ENCODE peak calls at places on chromosomes 7 and 10, in seven cellular contexts. S is NB4, A is tibial nerve, L is foreskin fibroblast, M is tibial artery, V is heart left ventricle, B is esophagus squamous epithelium. P is an unnamed sample.

GRCh38 chr10:35005868-35006267 is 84.3 kb downstream of the CUL2 start:
- DNase-seq in S (peak), A (no peak), L (peak), M (no peak), V (no peak), B (no peak), P (peak)

GRCh38 chr7:907158-907980 is 31.0 kb downstream of the GET4 start:
- DNase-seq in S (no peak), A (peak), L (no peak), M (peak), V (peak), B (no peak), P (no peak)

GRCh38 chr10:31853629-31854028 is 75.0 kb downstream of the ARHGAP12 start:
- DNase-seq in S (no peak), A (no peak), L (no peak), M (no peak), V (no peak), B (no peak), P (no peak)

GRCh38 chr10:17599089-17599488 is 18.1 kb downstream of the HACD1 start:
- DNase-seq in S (peak), A (no peak), L (no peak), M (no peak), V (no peak), B (no peak), P (peak)

GRCh38 chr7:28748934-28749584 is 209.1 kb downstream of the TRIL start:
- DNase-seq in S (peak), A (no peak), L (peak), M (peak), V (peak), B (no peak), P (no peak)

GRCh38 chr7:107043916-107044346 is 574 bp upstream of the PRKAR2B start:
- DNase-seq in S (no peak), A (no peak), L (no peak), M (no peak), V (no peak), B (no peak), P (no peak)

GRCh38 chr10:128018236-128018635 is 108.0 kb downstream of the MKI67 start:
- DNase-seq in S (no peak), A (no peak), L (no peak), M (no peak), V (no peak), B (no peak), P (no peak)

GRCh38 chr10:14450041-14450491 is 119.3 kb upstream of the FRMD4A start:
- DNase-seq in S (no peak), A (no peak), L (no peak), M (no peak), V (peak), B (no peak), P (no peak)

GRCh38 chr10:58044072-58044471 is 223.6 kb downstream of the IPMK start:
- DNase-seq in S (no peak), A (no peak), L (peak), M (no peak), V (no peak), B (no peak), P (no peak)

GRCh38 chr10:26367771-26368170 is 70.4 kb upstream of the APBB1IP start:
- DNase-seq in S (peak), A (no peak), L (no peak), M (no peak), V (no peak), B (no peak), P (peak)

GRCh38 chr7:96236198-96237039 is 85.5 kb downstream of the SLC25A13 start:
- DNase-seq in S (peak), A (peak), L (peak), M (peak), V (peak), B (no peak), P (peak)

GRCh38 chr10:96257944-96258343 is 13.4 kb downstream of the BLNK start:
- DNase-seq in S (no peak), A (peak), L (no peak), M (peak), V (peak), B (no peak), P (no peak)

GRCh38 chr10:35906155-35906554 is 264.1 kb upstream of the FZD8 start:
- DNase-seq in S (no peak), A (no peak), L (no peak), M (no peak), V (no peak), B (no peak), P (no peak)

GRCh38 chr7:73701357-73701995 is 18.0 kb downstream of the STX1A start:
- DNase-seq in S (peak), A (no peak), L (peak), M (no peak), V (no peak), B (no peak), P (no peak)

GRCh38 chr10:102714621-102715455 is at the start of gene SFXN2:
- DNase-seq in S (peak), A (no peak), L (no peak), M (peak), V (peak), B (no peak), P (no peak)

GRCh38 chr10:49791100-49791499 is 29.0 kb upstream of the OGDHL start:
- DNase-seq in S (no peak), A (no peak), L (no peak), M (no peak), V (no peak), B (no peak), P (no peak)

GRCh38 chr7:89554209-89554608 is 600.1 kb upstream of the STEAP1 start:
- DNase-seq in S (no peak), A (no peak), L (no peak), M (no peak), V (no peak), B (no peak), P (no peak)

GRCh38 chr7:84247591-84247990 is 53.0 kb upstream of the SEMA3A start:
- DNase-seq in S (no peak), A (no peak), L (no peak), M (no peak), V (no peak), B (no peak), P (no peak)

GRCh38 chr10:125023269-125023668 is 81.3 kb downstream of the ZRANB1 start:
- DNase-seq in S (no peak), A (no peak), L (no peak), M (no peak), V (peak), B (no peak), P (no peak)

GRCh38 chr10:124296813-124297788 is 121.6 kb downstream of the OAT start:
- DNase-seq in S (no peak), A (no peak), L (no peak), M (no peak), V (no peak), B (no peak), P (no peak)

GRCh38 chr7:151315038-151315655 is 26.5 kb upstream of the NUB1 start:
- DNase-seq in S (peak), A (peak), L (peak), M (peak), V (peak), B (no peak), P (peak)

GRCh38 chr7:158865462-158865922 is 9.1 kb downstream of the DYNC2I1 start:
- DNase-seq in S (peak), A (no peak), L (peak), M (no peak), V (no peak), B (no peak), P (no peak)

GRCh38 chr10:13526952-13527863 is 1.6 kb downstream of the BEND7 start:
- DNase-seq in S (no peak), A (no peak), L (peak), M (no peak), V (no peak), B (no peak), P (peak)

GRCh38 chr7:104550362-104550761 is 222.0 kb downstream of the LHFPL3 start:
- DNase-seq in S (no peak), A (peak), L (no peak), M (no peak), V (no peak), B (no peak), P (no peak)

GRCh38 chr10:73875139-73875475 is 752 bp upstream of the CAMK2G start:
- DNase-seq in S (no peak), A (no peak), L (no peak), M (no peak), V (no peak), B (no peak), P (no peak)

GRCh38 chr7:12929416-12930140 is 242.1 kb downstream of the ARL4A start:
- DNase-seq in S (no peak), A (no peak), L (no peak), M (no peak), V (no peak), B (no peak), P (no peak)

GRCh38 chr7:128167316-128167691 is 73.8 kb upstream of the LEP start:
- DNase-seq in S (peak), A (no peak), L (peak), M (no peak), V (no peak), B (no peak), P (peak)

GRCh38 chr7:21191317-21192073 is 236.4 kb upstream of the SP4 start:
- DNase-seq in S (no peak), A (no peak), L (no peak), M (no peak), V (no peak), B (no peak), P (no peak)

GRCh38 chr7:14286036-14286435 is 296.6 kb upstream of the ETV1 start:
- DNase-seq in S (no peak), A (no peak), L (no peak), M (no peak), V (no peak), B (no peak), P (no peak)

GRCh38 chr7:14381306-14381705 is 391.8 kb upstream of the ETV1 start:
- DNase-seq in S (no peak), A (no peak), L (peak), M (no peak), V (no peak), B (no peak), P (peak)

GRCh38 chr7:40003586-40003985 is 53.5 kb downstream of the CDK13 start:
- DNase-seq in S (no peak), A (no peak), L (no peak), M (no peak), V (no peak), B (no peak), P (no peak)

GRCh38 chr7:95213809-95214492 is 110.4 kb downstream of the PON1 start:
- DNase-seq in S (no peak), A (peak), L (peak), M (peak), V (peak), B (no peak), P (peak)

GRCh38 chr10:124568858-124569622 is 107.4 kb downstream of the LHPP start:
- DNase-seq in S (peak), A (no peak), L (no peak), M (no peak), V (peak), B (no peak), P (no peak)

GRCh38 chr10:79320785-79321493 is 26.3 kb upstream of the PPIF start:
- DNase-seq in S (peak), A (no peak), L (peak), M (no peak), V (peak), B (no peak), P (no peak)

GRCh38 chr10:119370972-119371703 is 163.8 kb downstream of the GRK5 start:
- DNase-seq in S (no peak), A (peak), L (peak), M (peak), V (peak), B (no peak), P (no peak)

GRCh38 chr7:13115157-13115772 is 427.8 kb downstream of the ARL4A start:
- DNase-seq in S (no peak), A (no peak), L (no peak), M (no peak), V (no peak), B (no peak), P (no peak)

GRCh38 chr7:81159402-81159801 is 240.6 kb upstream of the SEMA3C start:
- DNase-seq in S (peak), A (no peak), L (peak), M (no peak), V (no peak), B (no peak), P (no peak)

GRCh38 chr7:129434846-129435318 is 650 bp downstream of the STRIP2 start:
- DNase-seq in S (peak), A (no peak), L (peak), M (no peak), V (no peak), B (no peak), P (no peak)

GRCh38 chr7:2978403-2978802 is 65.3 kb downstream of the CARD11 start:
- DNase-seq in S (peak), A (peak), L (no peak), M (no peak), V (peak), B (no peak), P (no peak)

GRCh38 chr7:101590663-101591435 is 38.2 kb downstream of the MYL10 start:
- DNase-seq in S (no peak), A (no peak), L (no peak), M (no peak), V (no peak), B (no peak), P (no peak)

GRCh38 chr7:101588131-101588935 is 40.8 kb downstream of the MYL10 start:
- DNase-seq in S (no peak), A (no peak), L (no peak), M (no peak), V (no peak), B (no peak), P (no peak)

GRCh38 chr7:101586971-101587370 is 42.1 kb downstream of the MYL10 start:
- DNase-seq in S (no peak), A (no peak), L (no peak), M (no peak), V (no peak), B (no peak), P (no peak)

GRCh38 chr7:101589976-101590662 is 39.0 kb downstream of the MYL10 start:
- DNase-seq in S (no peak), A (no peak), L (no peak), M (no peak), V (no peak), B (no peak), P (no peak)

DNA sequence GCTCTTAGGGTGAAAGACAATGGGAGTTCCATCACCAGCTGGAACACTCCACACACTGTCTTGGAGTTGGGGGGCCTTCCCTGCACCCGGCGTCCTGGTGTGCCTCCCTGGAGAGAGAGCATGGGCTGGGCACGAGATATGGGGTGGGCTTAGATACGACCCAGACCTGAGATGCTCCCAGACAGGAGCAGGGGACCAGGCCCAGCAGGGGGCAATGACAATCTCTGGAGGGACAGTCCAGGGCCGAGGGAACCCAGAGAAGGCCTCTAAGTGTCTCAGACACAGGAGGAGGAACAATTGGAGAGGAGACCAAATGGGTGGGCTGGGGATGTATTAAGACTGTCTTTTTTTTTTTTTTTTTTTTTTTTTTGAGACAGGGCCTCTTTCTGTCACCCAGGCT is 40.0 kb downstream of the MYL10 start:
- DNase-seq in S (no peak), A (no peak), L (no peak), M (no peak), V (no peak), B (no peak), P (no peak)
- TF ChIP-seq CTCF in S (no peak), A (no peak), L (no peak), M (no peak), V (no peak), B (no peak), P (no peak)

GRCh38 chr10:23037561-23037960 is 57.8 kb upstream of the MSRB2 start:
- DNase-seq in S (no peak), A (no peak), L (no peak), M (no peak), V (no peak), B (no peak), P (no peak)
- H3K4me3 ChIP-seq in S (no peak), A (no peak), L (no peak), M (no peak), V (no peak), B (no peak), P (no peak)

GRCh38 chr10:121498071-121498470 is 100.2 kb downstream of the FGFR2 start:
- DNase-seq in S (no peak), A (no peak), L (no peak), M (no peak), V (no peak), B (no peak), P (no peak)
- TF ChIP-seq CTCF in S (no peak), A (no peak), L (no peak), M (no peak), V (no peak), B (no peak), P (no peak)

DNA sequence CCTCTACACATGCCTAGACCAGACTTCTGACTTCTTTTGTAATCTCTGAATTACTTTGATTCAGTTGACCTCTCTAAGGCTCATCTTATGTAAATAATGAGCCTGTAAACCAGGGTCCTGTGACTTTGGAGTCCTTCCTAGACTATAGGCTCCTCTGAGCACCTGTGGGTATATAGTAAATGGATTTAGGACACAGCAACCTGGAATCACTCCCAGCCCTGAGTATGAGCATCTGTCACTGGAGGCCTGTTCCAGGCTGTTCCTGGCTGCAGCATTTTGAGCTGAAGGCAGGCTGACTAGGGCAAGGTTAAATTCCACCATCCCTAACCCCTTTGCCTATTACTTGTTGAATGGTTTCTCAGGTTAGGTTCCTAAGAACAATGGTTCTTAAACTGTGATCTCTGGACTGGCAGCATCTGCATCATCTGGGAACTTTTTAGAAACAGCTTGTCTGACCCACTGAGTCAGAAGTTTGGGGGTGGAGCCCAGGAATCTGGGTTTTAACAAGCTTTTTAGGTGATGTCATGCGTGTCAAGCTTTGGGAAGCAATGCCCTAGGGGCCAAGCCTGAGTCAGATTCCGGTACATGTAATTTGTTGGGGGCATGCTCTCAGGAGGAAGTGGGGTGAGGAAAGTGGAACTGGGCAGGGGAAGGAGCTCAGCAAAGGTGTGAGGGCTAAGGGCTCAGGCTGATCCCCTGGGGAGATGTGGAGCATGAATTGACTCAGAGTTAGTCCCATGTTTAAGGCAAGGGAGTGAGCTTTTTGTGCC is 28.2 kb downstream of the MINDY4 start:
- DNase-seq in S (peak), A (peak), L (peak), M (peak), V (peak), B (no peak), P (peak)
- H3K4me3 ChIP-seq in S (no peak), A (no peak), L (no peak), M (no peak), V (no peak), B (no peak), P (no peak)

P was measured in astrocyte of the cerebellum.